ENCODE peak calls at places on chromosomes 16 and 17, in four cellular contexts. D is WTC11, Q is K562, P is HepG2. S is an unnamed sample.

GRCh38 chr16:15777533-15778203 is 79.2 kb downstream of the MYH11 start:
- DNase-seq in D (peak; percentile 58), Q (peak; percentile 65), P (peak; percentile 85), S (peak; percentile 62)

GRCh38 chr16:29760567-29761279 is 14.9 kb upstream of the C16orf54 start:
- DNase-seq in D (no peak), Q (no peak), P (no peak), S (no peak)

GRCh38 chr17:17387461-17388362 is 84.5 kb downstream of the NT5M start:
- DNase-seq in D (peak; percentile 75), Q (no peak), P (peak; percentile 77), S (peak; percentile 54)

GRCh38 chr16:78092755-78093154 is 6.7 kb upstream of the WWOX start:
- DNase-seq in D (no peak), Q (no peak), P (no peak), S (no peak)

GRCh38 chr17:66637491-66637890 is 197.4 kb upstream of the CACNG5 start:
- DNase-seq in D (no peak), Q (no peak), P (no peak), S (no peak)

GRCh38 chr16:1414532-1415265 is at the start of gene UNKL:
- DNase-seq in D (peak; percentile 80), Q (peak; percentile 95), P (peak; percentile 77), S (peak; percentile 88)

GRCh38 chr16:66028505-66029216 is 337.8 kb upstream of the CDH5 start:
- DNase-seq in D (no peak), Q (no peak), P (no peak), S (no peak)

GRCh38 chr16:1290032-1290431 is 19.4 kb upstream of the UBE2I start:
- DNase-seq in D (no peak), Q (no peak), P (no peak), S (no peak)

GRCh38 chr16:340370-341091 is 12.0 kb downstream of the AXIN1 start:
- DNase-seq in D (no peak), Q (no peak), P (peak; percentile 66), S (no peak)

GRCh38 chr16:54031107-54031760 is 255.4 kb downstream of the IRX3 start:
- DNase-seq in D (no peak), Q (no peak), P (no peak), S (no peak)

GRCh38 chr16:57984443-57985203 is 13.7 kb upstream of the CNGB1 start:
- DNase-seq in D (peak; percentile 99), Q (peak; percentile 98), P (peak; percentile 57), S (peak; percentile 99)

GRCh38 chr17:38584350-38584925 is 21.3 kb downstream of the SRCIN1 start:
- DNase-seq in D (peak; percentile 78), Q (peak; percentile 86), P (peak; percentile 41), S (peak; percentile 73)

GRCh38 chr17:1759529-1759928 is 2.3 kb upstream of the SERPINF1 start:
- DNase-seq in D (no peak), Q (no peak), P (no peak), S (no peak)
- TF ChIP-seq SP1 in D (no peak), Q (no peak), P (no peak), S (no peak)

GRCh38 chr16:11100239-11100750 is 155.7 kb downstream of the SOCS1 start:
- DNase-seq in D (peak; percentile 37), Q (peak; percentile 80), P (no peak), S (peak; percentile 19)
- TF ChIP-seq ELF4 in D (no peak), Q (no peak), P (no peak), S (no peak)

DNA sequence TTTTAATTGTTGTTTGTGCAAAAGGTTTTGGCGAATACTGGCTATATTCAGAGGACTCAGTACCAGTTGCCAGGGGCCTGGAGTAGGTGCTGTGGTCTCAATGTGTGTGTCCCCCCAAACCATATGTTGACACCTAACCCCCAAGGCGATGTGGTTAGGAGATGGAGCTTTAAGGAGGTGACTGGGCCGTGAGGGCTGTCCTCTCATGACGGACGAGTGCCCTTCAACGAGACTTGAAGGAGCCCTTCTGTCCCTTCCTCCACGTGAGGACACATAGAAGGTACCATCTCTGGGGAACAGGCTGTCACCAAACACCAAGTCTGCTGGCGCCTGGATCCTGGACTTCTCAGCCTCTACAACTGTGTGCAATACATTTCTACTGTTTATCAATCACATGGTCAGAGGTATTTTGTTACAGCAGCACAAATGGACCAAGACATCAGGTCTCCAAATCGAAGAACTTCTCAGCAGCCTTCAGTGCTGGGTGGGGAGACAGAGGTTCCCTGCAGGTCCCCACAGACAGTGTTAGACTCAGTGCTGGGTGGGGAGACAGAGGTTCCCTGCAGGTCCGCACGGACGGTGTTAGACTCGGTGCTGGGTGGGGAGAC is 24.8 kb upstream of the METRNL start:
- DNase-seq in D (no peak), Q (no peak), P (no peak), S (no peak)
- TF ChIP-seq SP1 in D (no peak), Q (no peak), P (no peak), S (no peak)

DNA sequence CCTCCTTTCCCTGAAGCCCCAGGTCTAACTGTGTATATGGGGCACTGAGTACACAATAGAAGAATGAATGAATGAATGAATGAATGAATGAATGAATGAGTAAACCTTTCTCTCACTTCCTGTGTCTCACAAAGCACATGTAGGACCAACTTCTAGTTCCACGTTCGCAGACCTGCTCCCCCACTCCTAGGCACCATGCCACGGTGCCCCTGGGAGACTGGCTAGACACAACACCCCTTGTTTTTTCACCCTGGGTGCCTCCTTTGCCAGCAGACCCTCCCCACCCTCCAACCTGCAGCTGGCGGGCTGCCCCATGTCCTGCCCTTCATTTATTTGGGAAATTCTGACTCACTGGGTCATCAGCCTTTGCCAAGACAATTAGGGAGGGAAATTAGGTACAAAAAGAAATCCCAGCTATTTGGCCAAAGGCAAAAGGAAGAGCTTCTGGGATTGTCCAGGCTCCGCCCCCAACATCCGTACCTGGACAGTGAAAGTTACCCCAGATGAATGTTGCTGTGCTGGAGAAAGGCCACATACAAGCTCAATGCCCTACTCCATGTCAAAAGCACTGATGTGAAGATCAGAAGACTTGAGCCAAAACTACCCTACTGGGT is 7.7 kb downstream of the CES1 start:
- DNase-seq in D (no peak), Q (no peak), P (no peak), S (no peak)
- TF ChIP-seq ELF4 in D (no peak), Q (no peak), P (no peak), S (no peak)

DNA sequence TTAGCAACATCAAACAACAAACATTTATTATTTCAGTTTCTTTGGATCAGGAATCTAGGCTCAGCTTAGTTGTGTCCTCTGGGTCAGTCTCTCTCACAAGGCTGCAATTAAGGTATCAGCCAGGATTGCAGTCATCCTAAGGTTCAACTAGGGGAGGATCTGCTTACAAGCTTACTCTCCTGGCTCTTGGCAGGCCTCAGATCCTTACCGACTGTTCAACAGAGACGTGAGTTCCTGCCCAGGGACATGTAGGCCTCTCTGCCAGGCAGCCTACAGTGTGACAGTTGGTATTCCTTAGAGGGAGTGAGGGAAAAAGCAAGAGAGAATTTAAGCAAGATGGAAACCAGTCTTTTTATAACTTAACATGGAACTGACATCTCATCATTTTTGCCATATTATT is 294.0 kb downstream of the ZFHX3 start:
- DNase-seq in D (no peak), Q (no peak), P (no peak), S (no peak)
- TF ChIP-seq SP1 in D (no peak), Q (no peak), P (no peak), S (no peak)